ENCODE peak calls at places on chromosomes 12 and 14, in ten cellular contexts. O is C1 segment of cervical spinal cord; E is fibroblast of pulmonary artery; K is HT-29; I is stimulated activated CD4-positive, alpha-beta T cell treated with anti-CD3 and anti-CD28 coated beads, Interleukin-1b, Interleukin-23, amount 100 ng/mL, for 1 hour; Y is right atrium auricular region; S is lung microvascular endothelial cell; G is T-helper 17 cell; F is WTC11; W is transverse colon. X is an unnamed sample.

GRCh38 chr12:94140556-94140955 is 7.8 kb upstream of the PLXNC1 start:
- DNase-seq in F (peak; percentile 69), W (peak; percentile 36), E (peak; percentile 38), G (peak; percentile 19), O (no peak), Y (no peak), S (peak; percentile 20), K (peak; percentile 13), I (no peak), X (peak; percentile 10)

GRCh38 chr12:91467686-91468085 is 285.1 kb upstream of the DCN start:
- DNase-seq in K (no peak), G (no peak), E (no peak), S (no peak), W (no peak), F (no peak), O (no peak), Y (no peak), I (no peak), X (no peak)

GRCh38 chr14:51525705-51526104 is 126.0 kb upstream of the FRMD6 start:
- DNase-seq in F (no peak), Y (no peak), G (no peak), W (no peak), S (peak; percentile 36), K (no peak), O (no peak), I (no peak), E (no peak), X (no peak)

GRCh38 chr12:8970432-8970831 is 18.9 kb upstream of the KLRG1 start:
- DNase-seq in O (no peak), I (no peak), W (no peak), K (no peak), G (no peak), E (no peak), S (no peak), Y (no peak), F (no peak), X (no peak)

GRCh38 chr12:32069071-32069470 is 37.6 kb upstream of the BICD1 start:
- DNase-seq in G (no peak), O (no peak), W (no peak), K (peak; percentile 82), Y (no peak), F (no peak), I (no peak), S (peak; percentile 57), E (no peak), X (no peak)

GRCh38 chr12:94941440-94941862 is 62.0 kb downstream of the NDUFA12 start:
- DNase-seq in G (no peak), Y (peak; percentile 92), K (no peak), O (no peak), W (no peak), F (no peak), E (peak; percentile 86), I (no peak), S (peak; percentile 95), X (no peak)

GRCh38 chr14:94338023-94338422 is 14.9 kb upstream of the SERPINA6 start:
- DNase-seq in F (no peak), G (no peak), I (no peak), Y (no peak), W (no peak), S (no peak), O (no peak), E (no peak), K (no peak), X (no peak)

GRCh38 chr12:6426882-6427671 is 17.7 kb upstream of the CD27 start:
- DNase-seq in O (no peak), G (no peak), F (no peak), Y (no peak), E (no peak), I (peak; percentile 72), K (no peak), W (peak; percentile 58), S (peak; percentile 37), X (no peak)

GRCh38 chr12:107282628-107283027 is 189.3 kb upstream of the CRY1 start:
- DNase-seq in O (no peak), Y (no peak), W (no peak), F (no peak), G (no peak), K (no peak), E (no peak), S (no peak), I (no peak), X (no peak)

GRCh38 chr14:97854918-97855317 is 1057.7 kb downstream of the VRK1 start:
- DNase-seq in F (peak; percentile 17), K (no peak), O (no peak), I (no peak), S (no peak), E (no peak), W (no peak), Y (no peak), G (no peak), X (no peak)

X was measured in AML-193.